ENCODE peak calls at places on chromosomes 13 and 19, in six cellular contexts. M is AG09319; H is stimulated activated CD8-positive, alpha-beta memory T cell treated with anti-CD3 and anti-CD28 coated beads, Interleukin-15, amount 100 ng/mL, for 24 hours; U is NCI-H748 treated with DMSO at 0.1 percent for 48 hours; C is fibroblast of lung; O is activated CD8-positive, alpha-beta memory T cell treated with anti-CD3 and anti-CD28 coated beads for 1 hour. P is an unnamed sample.

GRCh38 chr13:94327318-94327717 is 152.2 kb downstream of the DCT start:
- DNase-seq in H (no peak), O (no peak), C (no peak), U (no peak), M (no peak), P (no peak)

GRCh38 chr19:38977445-38978314 is 2.1 kb upstream of the FBXO17 start:
- DNase-seq in C (no peak), O (no peak), U (no peak), H (no peak), M (no peak), P (no peak)

GRCh38 chr13:34037636-34038325 is 219.8 kb downstream of the RFC3 start:
- DNase-seq in O (no peak), H (no peak), C (no peak), M (no peak), U (no peak), P (no peak)

GRCh38 chr13:113090415-113090770 is 15.2 kb upstream of the F7 start:
- DNase-seq in U (no peak), C (no peak), M (no peak), H (no peak), O (no peak), P (no peak)

GRCh38 chr19:35955881-35956634 is 19.9 kb downstream of the LRFN3 start:
- DNase-seq in U (no peak), M (no peak), O (no peak), H (no peak), C (no peak), P (no peak)

GRCh38 chr19:9431475-9431874 is 3.9 kb downstream of the ZNF266 start:
- DNase-seq in O (peak; percentile 33), H (peak; percentile 8), U (peak; percentile 4), M (no peak), C (peak; percentile 15), P (no peak)

GRCh38 chr13:22141636-22142035 is 470.8 kb downstream of the FGF9 start:
- DNase-seq in M (no peak), U (no peak), H (no peak), O (no peak), C (peak; percentile 20), P (no peak)

GRCh38 chr13:102203718-102204117 is 198.1 kb downstream of the FGF14 start:
- DNase-seq in C (no peak), M (no peak), O (no peak), H (no peak), U (no peak), P (no peak)

GRCh38 chr19:39264306-39265290 is 3.6 kb upstream of the IFNL2 start:
- DNase-seq in H (no peak), C (no peak), O (no peak), M (no peak), U (no peak), P (no peak)

GRCh38 chr19:49591731-49592485 is 926 bp downstream of the PRR12 start:
- DNase-seq in C (peak; percentile 38), H (no peak), M (no peak), O (peak; percentile 11), U (no peak), P (peak; percentile 52)

GRCh38 chr13:36979361-36980040 is 19.6 kb downstream of the ALG5 start:
- DNase-seq in O (no peak), H (no peak), C (peak; percentile 52), U (no peak), M (peak; percentile 23), P (no peak)

GRCh38 chr13:98910501-98910951 is 67.3 kb downstream of the DOCK9 start:
- DNase-seq in H (no peak), O (no peak), M (no peak), C (peak; percentile 28), U (no peak), P (peak; percentile 38)

GRCh38 chr19:5445667-5446066 is 9.6 kb upstream of the ZNRF4 start:
- DNase-seq in M (no peak), U (no peak), H (no peak), C (no peak), O (no peak), P (no peak)

GRCh38 chr13:110396913-110397379 is 89.9 kb downstream of the COL4A2 start:
- DNase-seq in C (peak; percentile 100), U (no peak), H (no peak), M (peak; percentile 99), O (no peak), P (peak; percentile 98)

GRCh38 chr13:74134777-74135305 is 637 bp upstream of the KLF12 start:
- DNase-seq in C (no peak), O (peak; percentile 40), M (no peak), H (peak; percentile 33), U (peak; percentile 48), P (no peak)

GRCh38 chr19:1046117-1046626 is 6.3 kb downstream of the ABCA7 start:
- DNase-seq in C (no peak), U (no peak), H (no peak), O (no peak), M (no peak), P (no peak)

GRCh38 chr13:51212808-51213728 is 9.1 kb upstream of the FAM124A start:
- DNase-seq in M (no peak), U (no peak), C (no peak), O (no peak), H (no peak), P (no peak)

GRCh38 chr13:99376132-99376531 is 68.9 kb upstream of the GPR183 start:
- DNase-seq in M (no peak), C (no peak), U (no peak), H (no peak), O (no peak), P (no peak)